ENCODE peak calls at places on chromosomes 12 and 14, in four cellular contexts. B is stimulated activated CD4-positive, alpha-beta T cell treated with anti-CD3 and anti-CD28 coated beads, Interleukin-12 subunit alpha, Interleukin-12 subunit beta, amount 100 ng/mL, for 48 hours; T is activated CD4-positive, alpha-beta T cell treated with anti-CD3 and anti-CD28 coated beads, Interleukin-2, amount 50 U/mL, for 1 hour; N is nephron progenitor cell. O is an unnamed sample.

GRCh38 chr12:110577717-110578521 is 5.2 kb downstream of the PPTC7 start:
- DNase-seq in N (no peak), T (peak; percentile 17), B (no peak), O (peak; percentile 45)

GRCh38 chr12:2925322-2925995 is 33.7 kb upstream of the TEAD4 start:
- DNase-seq in T (no peak), N (no peak), B (no peak), O (no peak)

GRCh38 chr14:73884438-73885190 is 2.0 kb upstream of the ZNF410 start:
- DNase-seq in N (no peak), B (no peak), T (no peak), O (no peak)

GRCh38 chr12:45568808-45569207 is 160.7 kb upstream of the ARID2 start:
- DNase-seq in T (no peak), B (no peak), N (no peak), O (no peak)

GRCh38 chr14:81452766-81453165 is 52.6 kb upstream of the STON2 start:
- DNase-seq in T (no peak), B (no peak), N (no peak), O (no peak)

GRCh38 chr14:89767861-89768268 is 186.7 kb downstream of the EFCAB11 start:
- DNase-seq in T (peak; percentile 64), B (peak; percentile 38), N (peak; percentile 12), O (peak; percentile 67)

GRCh38 chr12:28622416-28622815 is 432.2 kb downstream of the CCDC91 start:
- DNase-seq in T (no peak), N (no peak), B (no peak), O (no peak)

GRCh38 chr14:102593841-102594170 is 1.4 kb downstream of the RCOR1 start:
- DNase-seq in N (no peak), B (no peak), T (no peak), O (no peak)

GRCh38 chr12:113474635-113475436 is 3.2 kb upstream of the LHX5 start:
- DNase-seq in N (no peak), B (no peak), T (no peak), O (no peak)

GRCh38 chr14:92540472-92541048 is 27.0 kb downstream of the RIN3 start:
- DNase-seq in T (no peak), B (no peak), N (no peak), O (no peak)

GRCh38 chr12:132146098-132146497 is 1.8 kb downstream of the NOC4L start:
- DNase-seq in N (no peak), B (no peak), T (no peak), O (no peak)

GRCh38 chr12:93634416-93634815 is 42.8 kb upstream of the CRADD start:
- DNase-seq in B (no peak), N (no peak), T (no peak), O (no peak)

GRCh38 chr14:72613196-72613974 is 280.5 kb downstream of the DPF3 start:
- DNase-seq in N (no peak), B (no peak), T (no peak), O (no peak)

GRCh38 chr12:91818236-91819131 is 327.2 kb downstream of the BTG1 start:
- DNase-seq in B (no peak), T (no peak), N (no peak), O (no peak)

GRCh38 chr14:68703093-68703492 is 89.8 kb downstream of the ZFP36L1 start:
- DNase-seq in N (no peak), T (no peak), B (peak; percentile 19), O (no peak)

GRCh38 chr12:52155048-52155868 is 36.6 kb downstream of the KRT80 start:
- DNase-seq in B (no peak), N (no peak), T (peak; percentile 65), O (no peak)